ENCODE peak calls at places on chromosomes 1 and 21, in six cellular contexts. One of them, this sample, is unnamed.

GRCh38 chr1:48442864-48443619 is 29.0 kb downstream of the SPATA6 start:
- DNase-seq in K562: no peak
- DNase-seq in A549: no peak
- DNase-seq in IMR-90: no peak
- DNase-seq in heart left ventricle: no peak
- DNase-seq in stomach: no peak
- DNase-seq in this sample: no peak

GRCh38 chr1:34865981-34866761 is 6.6 kb upstream of the SMIM12 start:
- DNase-seq in stomach: peak; percentile 89
- DNase-seq in IMR-90: peak; percentile 53
- DNase-seq in heart left ventricle: peak; percentile 88
- DNase-seq in A549: peak; percentile 71
- DNase-seq in K562: peak; percentile 83
- DNase-seq in this sample: peak; percentile 90

GRCh38 chr1:198794498-198794897 is 155.7 kb downstream of the PTPRC start:
- DNase-seq in A549: no peak
- DNase-seq in stomach: no peak
- DNase-seq in K562: no peak
- DNase-seq in IMR-90: peak; percentile 85
- DNase-seq in heart left ventricle: no peak
- DNase-seq in this sample: no peak

GRCh38 chr1:201090536-201090935 is 21.7 kb downstream of the CACNA1S start:
- DNase-seq in stomach: no peak
- DNase-seq in heart left ventricle: no peak
- DNase-seq in K562: no peak
- DNase-seq in A549: no peak
- DNase-seq in IMR-90: no peak
- DNase-seq in this sample: no peak

GRCh38 chr1:70017770-70018169 is 187.6 kb downstream of the LRRC40 start:
- DNase-seq in IMR-90: peak; percentile 38
- DNase-seq in heart left ventricle: no peak
- DNase-seq in stomach: no peak
- DNase-seq in A549: no peak
- DNase-seq in K562: no peak
- DNase-seq in this sample: no peak

GRCh38 chr1:26539722-26540121 is 10.2 kb downstream of the RPS6KA1 start:
- DNase-seq in stomach: no peak
- DNase-seq in heart left ventricle: no peak
- DNase-seq in K562: no peak
- DNase-seq in IMR-90: peak; percentile 32
- DNase-seq in A549: no peak
- DNase-seq in this sample: no peak

GRCh38 chr1:204384636-204385354 is 25.1 kb upstream of the PLEKHA6 start:
- DNase-seq in stomach: peak; percentile 66
- DNase-seq in K562: no peak
- DNase-seq in IMR-90: peak; percentile 50
- DNase-seq in heart left ventricle: peak; percentile 58
- DNase-seq in A549: no peak
- DNase-seq in this sample: peak; percentile 34

GRCh38 chr1:93904228-93904627 is 5.0 kb downstream of the GCLM start:
- DNase-seq in K562: no peak
- DNase-seq in heart left ventricle: no peak
- DNase-seq in stomach: no peak
- DNase-seq in IMR-90: no peak
- DNase-seq in A549: no peak
- DNase-seq in this sample: no peak

GRCh38 chr21:37758997-37759396 is 157.3 kb downstream of the KCNJ6 start:
- DNase-seq in heart left ventricle: no peak
- DNase-seq in stomach: peak; percentile 51
- DNase-seq in IMR-90: peak; percentile 62
- DNase-seq in A549: peak; percentile 23
- DNase-seq in K562: peak; percentile 65
- DNase-seq in this sample: no peak

GRCh38 chr1:50275564-50275963 is 147.7 kb downstream of the DMRTA2 start:
- DNase-seq in IMR-90: no peak
- DNase-seq in K562: no peak
- DNase-seq in A549: no peak
- DNase-seq in heart left ventricle: no peak
- DNase-seq in stomach: no peak
- DNase-seq in this sample: no peak

GRCh38 chr1:222464841-222465210 is 83.1 kb downstream of the HHIPL2 start:
- DNase-seq in stomach: peak; percentile 36
- DNase-seq in K562: peak; percentile 68
- DNase-seq in IMR-90: peak; percentile 73
- DNase-seq in heart left ventricle: peak; percentile 41
- DNase-seq in A549: peak; percentile 64
- DNase-seq in this sample: peak; percentile 64

GRCh38 chr1:105260018-105260417 is 1510.3 kb downstream of the AMY1C start:
- DNase-seq in K562: no peak
- DNase-seq in heart left ventricle: no peak
- DNase-seq in stomach: no peak
- DNase-seq in IMR-90: no peak
- DNase-seq in A549: no peak
- DNase-seq in this sample: no peak

GRCh38 chr1:178075323-178075722 is 18.6 kb upstream of the RASAL2 start:
- DNase-seq in heart left ventricle: no peak
- DNase-seq in stomach: no peak
- DNase-seq in A549: no peak
- DNase-seq in K562: no peak
- DNase-seq in IMR-90: no peak
- DNase-seq in this sample: no peak

GRCh38 chr1:3251810-3252429 is 182.9 kb downstream of the PRDM16 start:
- DNase-seq in K562: no peak
- DNase-seq in IMR-90: no peak
- DNase-seq in A549: no peak
- DNase-seq in heart left ventricle: no peak
- DNase-seq in stomach: no peak
- DNase-seq in this sample: no peak

GRCh38 chr1:41764608-41765007 is 154.1 kb downstream of the HIVEP3 start:
- DNase-seq in stomach: no peak
- DNase-seq in heart left ventricle: peak; percentile 49
- DNase-seq in IMR-90: no peak
- DNase-seq in A549: no peak
- DNase-seq in K562: no peak
- DNase-seq in this sample: no peak

GRCh38 chr1:199472025-199472424 is 555.5 kb upstream of the NR5A2 start:
- DNase-seq in heart left ventricle: no peak
- DNase-seq in A549: no peak
- DNase-seq in K562: no peak
- DNase-seq in IMR-90: no peak
- DNase-seq in stomach: no peak
- DNase-seq in this sample: no peak

GRCh38 chr1:206600527-206600926 is 11.7 kb downstream of the EIF2D start:
- DNase-seq in heart left ventricle: no peak
- DNase-seq in IMR-90: no peak
- DNase-seq in A549: no peak
- DNase-seq in K562: no peak
- DNase-seq in stomach: no peak
- DNase-seq in this sample: no peak

GRCh38 chr1:209873067-209873810 is 45.5 kb downstream of the UTP25 start:
- DNase-seq in A549: no peak
- DNase-seq in stomach: no peak
- DNase-seq in IMR-90: peak; percentile 27
- DNase-seq in heart left ventricle: no peak
- DNase-seq in K562: no peak
- DNase-seq in this sample: no peak

GRCh38 chr1:43056981-43057391 is 98.3 kb upstream of the SLC2A1 start:
- DNase-seq in heart left ventricle: no peak
- DNase-seq in K562: no peak
- DNase-seq in stomach: no peak
- DNase-seq in A549: no peak
- DNase-seq in IMR-90: peak; percentile 65
- DNase-seq in this sample: no peak

DNA sequence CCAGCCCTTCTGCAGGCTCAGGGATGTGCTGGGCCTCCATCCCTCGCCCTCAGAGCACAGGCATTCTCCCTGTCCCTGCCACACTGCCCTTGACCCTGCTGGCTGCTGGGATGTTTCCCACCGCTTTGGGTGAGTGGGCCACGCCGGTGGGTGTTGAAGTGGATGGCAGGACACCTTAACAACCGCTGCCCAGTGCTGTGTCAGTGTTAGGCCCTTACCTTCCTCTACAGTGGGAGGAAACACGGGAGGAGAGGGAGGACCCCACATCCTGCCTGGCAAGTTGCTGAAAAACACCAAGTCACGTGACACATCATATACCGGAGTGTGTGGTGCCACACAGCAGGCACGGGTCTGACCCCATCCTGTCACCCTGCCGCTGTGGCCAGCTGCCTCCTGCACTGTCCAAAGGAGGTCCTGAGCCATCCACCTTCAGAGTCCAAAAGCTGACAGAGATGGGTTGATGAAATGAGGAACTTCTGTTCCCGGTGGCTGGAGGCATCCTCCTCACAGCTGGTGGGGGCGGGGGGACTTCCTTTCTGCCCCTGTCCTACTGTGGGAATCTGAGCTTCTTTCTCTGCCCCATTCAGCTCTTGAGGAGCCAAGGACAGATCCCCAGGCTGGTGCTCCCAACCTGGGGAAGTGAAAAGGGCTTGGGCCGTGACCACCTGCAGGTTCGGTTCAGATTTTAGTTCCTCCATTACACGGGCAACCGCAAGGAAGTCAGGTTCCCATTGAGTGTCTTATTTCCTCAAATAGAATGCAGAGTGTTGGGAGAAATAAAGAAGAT is 3.2 kb upstream of the THEMIS2 start:
- DNase-seq in heart left ventricle: peak; percentile 46
- DNase-seq in IMR-90: no peak
- DNase-seq in K562: peak; percentile 54
- DNase-seq in stomach: no peak
- DNase-seq in A549: no peak
- DNase-seq in this sample: no peak
- TF ChIP-seq POLR2A in heart left ventricle: no peak
- TF ChIP-seq POLR2A in IMR-90: no peak
- TF ChIP-seq POLR2A in K562: no peak
- TF ChIP-seq POLR2A in stomach: no peak
- TF ChIP-seq POLR2A in A549: no peak
- TF ChIP-seq POLR2A in this sample: no peak

GRCh38 chr1:161727343-161727924 is 6.1 kb downstream of the FCRLB start:
- DNase-seq in stomach: no peak
- DNase-seq in A549: no peak
- DNase-seq in IMR-90: peak; percentile 84
- DNase-seq in heart left ventricle: no peak
- DNase-seq in K562: no peak
- DNase-seq in this sample: no peak

GRCh38 chr1:161728376-161729226 is 7.3 kb downstream of the FCRLB start:
- DNase-seq in heart left ventricle: no peak
- DNase-seq in stomach: no peak
- DNase-seq in A549: no peak
- DNase-seq in IMR-90: no peak
- DNase-seq in K562: no peak
- DNase-seq in this sample: no peak

GRCh38 chr1:161725888-161726630 is 4.7 kb downstream of the FCRLB start:
- DNase-seq in heart left ventricle: peak; percentile 53
- DNase-seq in stomach: peak; percentile 48
- DNase-seq in A549: peak; percentile 60
- DNase-seq in K562: peak; percentile 35
- DNase-seq in IMR-90: peak; percentile 38
- DNase-seq in this sample: peak; percentile 51

GRCh38 chr1:161723459-161724149 is 2.3 kb downstream of the FCRLB start:
- DNase-seq in heart left ventricle: no peak
- DNase-seq in K562: no peak
- DNase-seq in A549: no peak
- DNase-seq in stomach: no peak
- DNase-seq in IMR-90: no peak
- DNase-seq in this sample: no peak

GRCh38 chr1:161726631-161727342 is 5.4 kb downstream of the FCRLB start:
- DNase-seq in stomach: peak; percentile 84
- DNase-seq in K562: peak; percentile 96
- DNase-seq in A549: peak; percentile 76
- DNase-seq in heart left ventricle: peak; percentile 89
- DNase-seq in IMR-90: peak; percentile 79
- DNase-seq in this sample: peak; percentile 89
- TF ChIP-seq POLR2A in stomach: no peak
- TF ChIP-seq POLR2A in K562: peak; percentile 95
- TF ChIP-seq POLR2A in A549: peak; percentile 96
- TF ChIP-seq POLR2A in heart left ventricle: no peak
- TF ChIP-seq POLR2A in IMR-90: peak; percentile 64
- TF ChIP-seq POLR2A in this sample: no peak

GRCh38 chr1:166843322-166843721 is 4.0 kb downstream of the POGK start:
- DNase-seq in K562: no peak
- DNase-seq in heart left ventricle: no peak
- DNase-seq in stomach: no peak
- DNase-seq in A549: no peak
- DNase-seq in IMR-90: no peak
- DNase-seq in this sample: no peak

GRCh38 chr1:166838766-166839599 is at the start of gene POGK:
- DNase-seq in IMR-90: peak; percentile 88
- DNase-seq in A549: peak; percentile 80
- DNase-seq in K562: peak; percentile 93
- DNase-seq in stomach: peak; percentile 89
- DNase-seq in heart left ventricle: peak; percentile 96
- DNase-seq in this sample: peak; percentile 92

GRCh38 chr1:166839600-166840308 is 479 bp downstream of the POGK start:
- DNase-seq in A549: peak; percentile 46
- DNase-seq in K562: peak; percentile 62
- DNase-seq in stomach: peak; percentile 57
- DNase-seq in IMR-90: peak; percentile 19
- DNase-seq in heart left ventricle: peak; percentile 70
- DNase-seq in this sample: peak; percentile 58

GRCh38 chr1:166843769-166844596 is 4.7 kb downstream of the POGK start:
- DNase-seq in stomach: peak; percentile 44
- DNase-seq in heart left ventricle: no peak
- DNase-seq in A549: no peak
- DNase-seq in K562: no peak
- DNase-seq in IMR-90: peak; percentile 14
- DNase-seq in this sample: no peak

GRCh38 chr1:166840309-166841302 is 1.3 kb downstream of the POGK start:
- DNase-seq in K562: peak; percentile 64
- DNase-seq in A549: no peak
- DNase-seq in stomach: peak; percentile 67
- DNase-seq in IMR-90: peak; percentile 46
- DNase-seq in heart left ventricle: peak; percentile 31
- DNase-seq in this sample: no peak
- TF ChIP-seq POLR2A in K562: no peak
- TF ChIP-seq POLR2A in A549: no peak
- TF ChIP-seq POLR2A in stomach: no peak
- TF ChIP-seq POLR2A in IMR-90: no peak
- TF ChIP-seq POLR2A in heart left ventricle: no peak
- TF ChIP-seq POLR2A in this sample: no peak

DNA sequence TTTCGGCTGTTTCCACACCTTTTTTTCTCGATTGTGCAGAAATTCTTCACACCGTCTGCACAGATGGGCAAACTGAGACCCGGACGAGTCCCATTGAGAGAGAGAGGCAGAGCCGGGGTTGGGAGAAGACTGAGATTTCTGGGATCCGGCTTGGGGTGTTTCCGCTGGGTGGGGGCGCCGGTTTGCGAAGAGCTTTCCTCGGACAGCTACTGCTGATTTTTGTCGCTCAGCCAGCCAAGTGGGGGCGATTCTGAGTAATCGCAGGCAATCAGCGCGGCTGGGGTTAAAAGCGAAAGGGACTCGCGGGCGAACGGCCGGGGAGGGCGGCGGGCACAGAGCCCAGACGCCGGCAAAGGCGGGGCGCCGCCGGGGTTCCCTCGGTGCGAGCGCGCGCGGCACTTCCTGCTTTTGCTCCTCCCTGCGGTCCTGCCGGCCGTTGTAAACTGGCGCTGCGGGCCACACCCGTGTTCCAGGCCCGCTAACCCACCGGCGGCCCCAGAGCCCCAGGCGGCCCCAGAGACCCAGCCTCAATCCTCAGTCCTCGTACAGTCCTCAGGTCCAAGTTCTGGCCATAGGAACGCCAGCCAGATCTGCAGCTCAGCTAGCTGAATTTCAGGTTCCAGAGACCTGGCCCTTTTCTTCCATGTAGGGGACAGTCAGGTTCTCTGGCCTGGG is 32.4 kb upstream of the JUN start:
- DNase-seq in K562: peak; percentile 86
- DNase-seq in IMR-90: peak; percentile 89
- DNase-seq in A549: peak; percentile 66
- DNase-seq in stomach: peak; percentile 94
- DNase-seq in heart left ventricle: peak; percentile 96
- DNase-seq in this sample: peak; percentile 92
- TF ChIP-seq POLR2A in K562: peak; percentile 85
- TF ChIP-seq POLR2A in IMR-90: no peak
- TF ChIP-seq POLR2A in A549: peak; percentile 22
- TF ChIP-seq POLR2A in stomach: no peak
- TF ChIP-seq POLR2A in heart left ventricle: no peak
- TF ChIP-seq POLR2A in this sample: no peak

This sample was measured in testis.